ENCODE peak calls at places on chromosomes 1 and 21, in nine cellular contexts. R is astrocyte of the spinal cord; N is pancreas; Q is activated T-helper 1 cell treated with Interleukin-2 at 50 U/mL for 16 hours; M is LoVo; X is NCI-H2171; B is iPS DF 19.7; V is EH; I is activated CD4-positive, alpha-beta T cell treated with anti-CD3 and anti-CD28 coated beads, Interleukin-2, amount 50 U/mL, for 24 hours. L is an unnamed sample.

GRCh38 chr1:116475850-116476218 is 95.0 kb downstream of the CD58 start:
- DNase-seq in R (no peak), N (no peak), Q (no peak), M (no peak), X (no peak), B (no peak), V (no peak), I (no peak), L (no peak)

GRCh38 chr1:119683893-119684292 is 27.8 kb upstream of the PHGDH start:
- DNase-seq in R (no peak), N (no peak), Q (no peak), M (no peak), X (no peak), B (no peak), V (no peak), I (no peak), L (no peak)

GRCh38 chr1:90007979-90008404 is 13.1 kb downstream of the ZNF326 start:
- DNase-seq in R (no peak), N (no peak), Q (no peak), M (no peak), X (no peak), B (no peak), V (no peak), I (no peak), L (no peak)

GRCh38 chr21:35614412-35614901 is 445.9 kb downstream of the SETD4 start:
- DNase-seq in R (peak; percentile 48), N (no peak), Q (no peak), M (no peak), X (no peak), B (no peak), V (peak; percentile 66), I (no peak), L (no peak)

GRCh38 chr1:209642817-209643216 is 9.4 kb downstream of the LAMB3 start:
- DNase-seq in R (no peak), N (no peak), Q (no peak), M (no peak), X (no peak), B (no peak), V (no peak), I (no peak), L (no peak)

GRCh38 chr1:66732407-66733166 is 19.7 kb upstream of the DYNLT5 start:
- DNase-seq in R (no peak), N (no peak), Q (no peak), M (no peak), X (no peak), B (no peak), V (peak; percentile 56), I (no peak), L (no peak)

GRCh38 chr21:44434568-44434925 is 20.8 kb upstream of the LRRC3 start:
- DNase-seq in R (no peak), N (no peak), Q (no peak), M (no peak), X (no peak), B (no peak), V (no peak), I (no peak), L (peak; percentile 14)

GRCh38 chr1:63674238-63674864 is 81.1 kb downstream of the PGM1 start:
- DNase-seq in R (peak; percentile 96), N (peak; percentile 86), Q (no peak), M (peak; percentile 82), X (no peak), B (peak; percentile 78), V (peak; percentile 77), I (no peak), L (no peak)

GRCh38 chr1:114009393-114009792 is 30.1 kb downstream of the OLFML3 start:
- DNase-seq in R (no peak), N (no peak), Q (no peak), M (peak; percentile 4), X (no peak), B (no peak), V (peak; percentile 74), I (no peak), L (no peak)

GRCh38 chr1:65006806-65007205 is 40.5 kb upstream of the JAK1 start:
- DNase-seq in R (no peak), N (no peak), Q (no peak), M (no peak), X (no peak), B (no peak), V (no peak), I (no peak), L (no peak)

GRCh38 chr1:92599184-92599583 is 112.5 kb upstream of the GFI1 start:
- DNase-seq in R (peak; percentile 55), N (no peak), Q (no peak), M (peak; percentile 25), X (peak; percentile 22), B (no peak), V (peak; percentile 40), I (no peak), L (no peak)

GRCh38 chr1:245463392-245464165 is 308.8 kb downstream of the KIF26B start:
- DNase-seq in R (no peak), N (no peak), Q (no peak), M (no peak), X (no peak), B (no peak), V (no peak), I (no peak), L (no peak)

GRCh38 chr1:160581970-160582369 is 2.7 kb upstream of the CD84 start:
- DNase-seq in R (no peak), N (no peak), Q (no peak), M (no peak), X (no peak), B (no peak), V (no peak), I (no peak), L (no peak)

GRCh38 chr1:213989740-213990472 is 2.1 kb downstream of the PROX1 start:
- DNase-seq in R (no peak), N (peak; percentile 54), Q (no peak), M (no peak), X (no peak), B (no peak), V (no peak), I (no peak), L (no peak)

GRCh38 chr1:37752213-37752582 is 12.7 kb downstream of the EPHA10 start:
- DNase-seq in R (no peak), N (no peak), Q (no peak), M (no peak), X (no peak), B (no peak), V (no peak), I (no peak), L (no peak)

GRCh38 chr1:211126622-211127021 is 7.3 kb downstream of the KCNH1 start:
- DNase-seq in R (no peak), N (no peak), Q (no peak), M (no peak), X (no peak), B (no peak), V (peak; percentile 87), I (no peak), L (no peak)

GRCh38 chr1:30886710-30887428 is 21.7 kb downstream of the SDC3 start:
- DNase-seq in R (no peak), N (no peak), Q (no peak), M (no peak), X (no peak), B (no peak), V (no peak), I (no peak), L (no peak)

GRCh38 chr1:170168263-170168662 is 22.5 kb downstream of the NTMT2 start:
- DNase-seq in R (peak; percentile 73), N (no peak), Q (no peak), M (peak; percentile 57), X (no peak), B (no peak), V (peak; percentile 72), I (no peak), L (no peak)

GRCh38 chr1:233087001-233087881 is 136.8 kb downstream of the NTPCR start:
- DNase-seq in R (no peak), N (no peak), Q (no peak), M (no peak), X (no peak), B (no peak), V (no peak), I (no peak), L (no peak)

GRCh38 chr1:172496678-172497077 is 36.3 kb upstream of the SUCO start:
- DNase-seq in R (no peak), N (no peak), Q (no peak), M (no peak), X (no peak), B (no peak), V (no peak), I (no peak), L (no peak)

GRCh38 chr1:36224537-36225297 is 474 bp downstream of the THRAP3 start:
- DNase-seq in R (peak; percentile 86), N (peak; percentile 81), Q (no peak), M (peak; percentile 78), X (peak; percentile 65), B (no peak), V (peak; percentile 94), I (no peak), L (peak; percentile 82)

GRCh38 chr1:23562138-23562819 is 3.0 kb upstream of the ID3 start:
- DNase-seq in R (peak; percentile 100), N (peak; percentile 95), Q (no peak), M (peak; percentile 87), X (peak; percentile 75), B (no peak), V (peak; percentile 100), I (no peak), L (peak; percentile 94)

GRCh38 chr1:1254667-1254998 is 8.1 kb upstream of the C1QTNF12 start:
- DNase-seq in R (no peak), N (no peak), Q (no peak), M (no peak), X (no peak), B (no peak), V (no peak), I (no peak), L (no peak)

GRCh38 chr21:27268290-27268689 is 301.4 kb upstream of the ADAMTS5 start:
- DNase-seq in R (peak; percentile 75), N (no peak), Q (no peak), M (no peak), X (no peak), B (no peak), V (peak; percentile 86), I (no peak), L (no peak)

GRCh38 chr1:924619-925323 is 1.0 kb downstream of the SAMD11 start:
- DNase-seq in R (no peak), N (peak; percentile 60), Q (no peak), M (peak; percentile 52), X (no peak), B (no peak), V (peak; percentile 65), I (no peak), L (no peak)

GRCh38 chr1:207321790-207322530 is 482 bp downstream of the CD55 start:
- DNase-seq in R (peak; percentile 37), N (no peak), Q (no peak), M (no peak), X (no peak), B (no peak), V (peak; percentile 30), I (no peak), L (no peak)

GRCh38 chr1:23798662-23799142 is 1.9 kb downstream of the GALE start:
- DNase-seq in R (no peak), N (peak; percentile 80), Q (no peak), M (no peak), X (no peak), B (no peak), V (no peak), I (no peak), L (no peak)

GRCh38 chr21:39763282-39763970 is 18.4 kb downstream of the IGSF5 start:
- DNase-seq in R (peak; percentile 48), N (no peak), Q (no peak), M (no peak), X (no peak), B (no peak), V (no peak), I (no peak), L (no peak)

GRCh38 chr21:37087188-37087587 is 14.1 kb downstream of the TTC3 start:
- DNase-seq in R (peak; percentile 60), N (no peak), Q (no peak), M (no peak), X (no peak), B (no peak), V (peak; percentile 63), I (no peak), L (no peak)

GRCh38 chr1:208233546-208233945 is 10.6 kb downstream of the PLXNA2 start:
- DNase-seq in R (peak; percentile 74), N (peak; percentile 75), Q (no peak), M (no peak), X (no peak), B (no peak), V (no peak), I (no peak), L (no peak)

GRCh38 chr1:226778657-226779058 is 39.6 kb upstream of the ITPKB start:
- DNase-seq in R (peak; percentile 88), N (no peak), Q (no peak), M (peak; percentile 19), X (no peak), B (no peak), V (peak; percentile 98), I (no peak), L (no peak)

L was measured in upper lobe of left lung.